ENCODE peak calls at places on chromosomes 3 and 15, in ten cellular contexts. I, L, H, S, A, O, B, Z, Q and M are unnamed samples.

GRCh38 chr3:187027531-187027936 is 97.2 kb downstream of the ST6GAL1 start:
- DNase-seq in I (no peak), L (no peak), H (no peak), S (no peak), A (no peak), O (no peak), B (no peak), Z (no peak), Q (no peak), M (no peak)

GRCh38 chr15:99592135-99592845 is 26.5 kb downstream of the MEF2A start:
- DNase-seq in I (no peak), L (no peak), H (no peak), S (no peak), A (no peak), O (peak; percentile 58), B (no peak), Z (no peak), Q (peak; percentile 37), M (no peak)

GRCh38 chr15:48059786-48060185 is 61.0 kb upstream of the SLC24A5 start:
- DNase-seq in I (no peak), L (peak; percentile 58), H (peak; percentile 88), S (no peak), A (peak; percentile 55), O (no peak), B (no peak), Z (no peak), Q (no peak), M (peak; percentile 68)

GRCh38 chr15:44028349-44028748 is 166.7 kb downstream of the FRMD5 start:
- DNase-seq in I (no peak), L (no peak), H (no peak), S (no peak), A (no peak), O (no peak), B (no peak), Z (no peak), Q (peak; percentile 25), M (peak; percentile 49)

GRCh38 chr3:73480187-73480672 is 144.5 kb downstream of the PDZRN3 start:
- DNase-seq in I (no peak), L (no peak), H (no peak), S (no peak), A (no peak), O (no peak), B (no peak), Z (no peak), Q (no peak), M (peak; percentile 17)

GRCh38 chr3:77718326-77718725 is 678.4 kb downstream of the ROBO2 start:
- DNase-seq in I (no peak), L (no peak), H (no peak), S (no peak), A (no peak), O (no peak), B (no peak), Z (no peak), Q (no peak), M (no peak)

GRCh38 chr15:60704129-60704528 is 225.2 kb upstream of the ICE2 start:
- DNase-seq in I (no peak), L (no peak), H (no peak), S (no peak), A (no peak), O (no peak), B (no peak), Z (no peak), Q (no peak), M (no peak)

GRCh38 chr15:98442379-98442833 is 205.9 kb upstream of the IGF1R start:
- DNase-seq in I (peak; percentile 59), L (no peak), H (no peak), S (no peak), A (peak; percentile 77), O (peak; percentile 88), B (peak; percentile 66), Z (peak; percentile 40), Q (peak; percentile 85), M (peak; percentile 76)

GRCh38 chr3:38960953-38961622 is 90.7 kb downstream of the SCN11A start:
- DNase-seq in I (peak; percentile 21), L (no peak), H (no peak), S (peak; percentile 44), A (peak; percentile 53), O (peak; percentile 74), B (peak; percentile 3), Z (no peak), Q (peak; percentile 54), M (peak; percentile 51)

GRCh38 chr3:43768594-43768993 is 77.9 kb downstream of the ABHD5 start:
- DNase-seq in I (no peak), L (peak; percentile 57), H (no peak), S (no peak), A (no peak), O (peak; percentile 61), B (no peak), Z (no peak), Q (peak; percentile 58), M (no peak)

GRCh38 chr3:183857863-183858262 is 26.8 kb downstream of the PARL start:
- DNase-seq in I (no peak), L (no peak), H (no peak), S (no peak), A (no peak), O (peak; percentile 9), B (no peak), Z (no peak), Q (no peak), M (no peak)

GRCh38 chr15:32030795-32031194 is 480 bp downstream of the CHRNA7 start:
- DNase-seq in I (no peak), L (no peak), H (no peak), S (no peak), A (no peak), O (no peak), B (no peak), Z (no peak), Q (no peak), M (no peak)

GRCh38 chr15:83327041-83327440 is 42.6 kb upstream of the BNC1 start:
- DNase-seq in I (no peak), L (no peak), H (no peak), S (no peak), A (no peak), O (peak; percentile 7), B (no peak), Z (no peak), Q (no peak), M (no peak)

GRCh38 chr3:38130631-38131065 is 6.3 kb downstream of the ACAA1 start:
- DNase-seq in I (no peak), L (no peak), H (peak; percentile 24), S (no peak), A (no peak), O (no peak), B (no peak), Z (no peak), Q (no peak), M (peak; percentile 22)

GRCh38 chr3:16460273-16460672 is 53.2 kb downstream of the RFTN1 start:
- DNase-seq in I (no peak), L (no peak), H (no peak), S (no peak), A (no peak), O (no peak), B (no peak), Z (no peak), Q (no peak), M (no peak)

GRCh38 chr15:72117448-72117697 is 577 bp downstream of the MYO9A start:
- DNase-seq in I (peak; percentile 54), L (peak; percentile 89), H (no peak), S (peak; percentile 38), A (peak; percentile 51), O (peak; percentile 77), B (peak; percentile 75), Z (peak; percentile 62), Q (peak; percentile 88), M (peak; percentile 82)

GRCh38 chr3:147191795-147192385 is 214.5 kb downstream of the ZIC4 start:
- DNase-seq in I (peak; percentile 26), L (no peak), H (no peak), S (no peak), A (peak; percentile 45), O (peak; percentile 90), B (peak; percentile 43), Z (no peak), Q (peak; percentile 74), M (peak; percentile 80)

GRCh38 chr3:192571197-192571791 is 156.0 kb downstream of the FGF12 start:
- DNase-seq in I (no peak), L (peak; percentile 79), H (peak; percentile 88), S (peak; percentile 18), A (peak; percentile 61), O (peak; percentile 56), B (peak; percentile 1), Z (no peak), Q (peak; percentile 68), M (peak; percentile 26)

GRCh38 chr15:97520689-97521088 is 439.8 kb upstream of the ARRDC4 start:
- DNase-seq in I (no peak), L (no peak), H (no peak), S (no peak), A (no peak), O (no peak), B (no peak), Z (no peak), Q (no peak), M (no peak)

GRCh38 chr3:102104093-102104492 is 254.8 kb downstream of the NFKBIZ start:
- DNase-seq in I (no peak), L (no peak), H (no peak), S (no peak), A (no peak), O (peak; percentile 35), B (no peak), Z (no peak), Q (no peak), M (peak; percentile 49)